ENCODE peak calls at places on chromosome 18, in ten cellular contexts. One of them, this sample, is unnamed.

GRCh38 chr18:32010124-32010745 is 8.4 kb upstream of the RNF125 start:
- DNase-seq in body of pancreas: no peak
- DNase-seq in AG04449: no peak
- DNase-seq in fibroblast of lung: no peak
- DNase-seq in pancreas: no peak
- DNase-seq in astrocyte of the spinal cord: no peak
- DNase-seq in heart left ventricle: no peak
- DNase-seq in HCT116: peak; percentile 28
- DNase-seq in fibroblast of pulmonary artery: no peak
- DNase-seq in epithelial cell of esophagus: peak; percentile 53
- DNase-seq in this sample: no peak

GRCh38 chr18:10264260-10264659 is 190.2 kb upstream of the APCDD1 start:
- DNase-seq in body of pancreas: no peak
- DNase-seq in AG04449: no peak
- DNase-seq in heart left ventricle: no peak
- DNase-seq in pancreas: no peak
- DNase-seq in astrocyte of the spinal cord: no peak
- DNase-seq in fibroblast of pulmonary artery: no peak
- DNase-seq in fibroblast of lung: no peak
- DNase-seq in epithelial cell of esophagus: no peak
- DNase-seq in HCT116: no peak
- DNase-seq in this sample: no peak

GRCh38 chr18:23231340-23232021 is 96.2 kb downstream of the CABLES1 start:
- DNase-seq in body of pancreas: peak; percentile 34
- DNase-seq in pancreas: no peak
- DNase-seq in astrocyte of the spinal cord: peak; percentile 92
- DNase-seq in AG04449: peak; percentile 96
- DNase-seq in epithelial cell of esophagus: peak; percentile 91
- DNase-seq in HCT116: no peak
- DNase-seq in heart left ventricle: peak; percentile 74
- DNase-seq in fibroblast of pulmonary artery: peak; percentile 99
- DNase-seq in fibroblast of lung: peak; percentile 94
- DNase-seq in this sample: peak; percentile 97

GRCh38 chr18:24063121-24063731 is 48.7 kb downstream of the TTC39C start:
- DNase-seq in fibroblast of lung: peak; percentile 62
- DNase-seq in body of pancreas: no peak
- DNase-seq in epithelial cell of esophagus: peak; percentile 61
- DNase-seq in astrocyte of the spinal cord: peak; percentile 68
- DNase-seq in heart left ventricle: no peak
- DNase-seq in HCT116: peak; percentile 27
- DNase-seq in fibroblast of pulmonary artery: peak; percentile 16
- DNase-seq in AG04449: peak; percentile 5
- DNase-seq in pancreas: no peak
- DNase-seq in this sample: peak; percentile 47

GRCh38 chr18:55337908-55338521 is 250.0 kb downstream of the TCF4 start:
- DNase-seq in heart left ventricle: peak; percentile 41
- DNase-seq in body of pancreas: no peak
- DNase-seq in epithelial cell of esophagus: no peak
- DNase-seq in fibroblast of lung: no peak
- DNase-seq in HCT116: no peak
- DNase-seq in fibroblast of pulmonary artery: no peak
- DNase-seq in AG04449: no peak
- DNase-seq in astrocyte of the spinal cord: no peak
- DNase-seq in pancreas: no peak
- DNase-seq in this sample: no peak

GRCh38 chr18:2985628-2986027 is 27.3 kb downstream of the LPIN2 start:
- DNase-seq in astrocyte of the spinal cord: peak; percentile 63
- DNase-seq in HCT116: peak; percentile 18
- DNase-seq in body of pancreas: no peak
- DNase-seq in epithelial cell of esophagus: peak; percentile 37
- DNase-seq in heart left ventricle: no peak
- DNase-seq in fibroblast of lung: peak; percentile 57
- DNase-seq in fibroblast of pulmonary artery: peak; percentile 63
- DNase-seq in AG04449: no peak
- DNase-seq in pancreas: no peak
- DNase-seq in this sample: peak; percentile 68

GRCh38 chr18:66329716-66330115 is 274.2 kb downstream of the CDH19 start:
- DNase-seq in pancreas: no peak
- DNase-seq in HCT116: no peak
- DNase-seq in fibroblast of lung: no peak
- DNase-seq in astrocyte of the spinal cord: no peak
- DNase-seq in fibroblast of pulmonary artery: no peak
- DNase-seq in body of pancreas: no peak
- DNase-seq in epithelial cell of esophagus: no peak
- DNase-seq in AG04449: no peak
- DNase-seq in heart left ventricle: no peak
- DNase-seq in this sample: no peak

GRCh38 chr18:68666316-68666715 is 48.6 kb downstream of the TMX3 start:
- DNase-seq in body of pancreas: no peak
- DNase-seq in astrocyte of the spinal cord: no peak
- DNase-seq in fibroblast of lung: peak; percentile 7
- DNase-seq in AG04449: no peak
- DNase-seq in fibroblast of pulmonary artery: peak; percentile 14
- DNase-seq in heart left ventricle: no peak
- DNase-seq in HCT116: no peak
- DNase-seq in pancreas: no peak
- DNase-seq in epithelial cell of esophagus: no peak
- DNase-seq in this sample: peak; percentile 55

GRCh38 chr18:27865431-27865830 is 311.5 kb downstream of the CDH2 start:
- DNase-seq in epithelial cell of esophagus: no peak
- DNase-seq in fibroblast of pulmonary artery: no peak
- DNase-seq in HCT116: no peak
- DNase-seq in heart left ventricle: no peak
- DNase-seq in fibroblast of lung: no peak
- DNase-seq in body of pancreas: no peak
- DNase-seq in pancreas: no peak
- DNase-seq in AG04449: no peak
- DNase-seq in astrocyte of the spinal cord: no peak
- DNase-seq in this sample: no peak

GRCh38 chr18:69948919-69949537 is 1.4 kb upstream of the CD226 start:
- DNase-seq in epithelial cell of esophagus: no peak
- DNase-seq in heart left ventricle: peak; percentile 27
- DNase-seq in HCT116: no peak
- DNase-seq in fibroblast of lung: peak; percentile 62
- DNase-seq in fibroblast of pulmonary artery: peak; percentile 62
- DNase-seq in body of pancreas: peak; percentile 10
- DNase-seq in AG04449: no peak
- DNase-seq in astrocyte of the spinal cord: no peak
- DNase-seq in pancreas: no peak
- DNase-seq in this sample: peak; percentile 71

GRCh38 chr18:28126768-28127167 is 50.2 kb downstream of the CDH2 start:
- DNase-seq in fibroblast of lung: no peak
- DNase-seq in HCT116: no peak
- DNase-seq in AG04449: no peak
- DNase-seq in epithelial cell of esophagus: no peak
- DNase-seq in body of pancreas: no peak
- DNase-seq in fibroblast of pulmonary artery: no peak
- DNase-seq in heart left ventricle: no peak
- DNase-seq in astrocyte of the spinal cord: no peak
- DNase-seq in pancreas: no peak
- DNase-seq in this sample: no peak

GRCh38 chr18:12774982-12775381 is 72.1 kb downstream of the PSMG2 start:
- DNase-seq in heart left ventricle: no peak
- DNase-seq in fibroblast of lung: no peak
- DNase-seq in AG04449: no peak
- DNase-seq in body of pancreas: no peak
- DNase-seq in HCT116: no peak
- DNase-seq in pancreas: no peak
- DNase-seq in fibroblast of pulmonary artery: no peak
- DNase-seq in epithelial cell of esophagus: no peak
- DNase-seq in astrocyte of the spinal cord: no peak
- DNase-seq in this sample: no peak

GRCh38 chr18:24656044-24656443 is 195.6 kb downstream of the HRH4 start:
- DNase-seq in body of pancreas: no peak
- DNase-seq in epithelial cell of esophagus: no peak
- DNase-seq in fibroblast of lung: no peak
- DNase-seq in fibroblast of pulmonary artery: no peak
- DNase-seq in heart left ventricle: no peak
- DNase-seq in HCT116: no peak
- DNase-seq in astrocyte of the spinal cord: no peak
- DNase-seq in AG04449: no peak
- DNase-seq in pancreas: no peak
- DNase-seq in this sample: no peak

GRCh38 chr18:54173980-54174611 is 50.4 kb downstream of the MBD2 start:
- DNase-seq in fibroblast of pulmonary artery: no peak
- DNase-seq in body of pancreas: no peak
- DNase-seq in AG04449: no peak
- DNase-seq in HCT116: no peak
- DNase-seq in fibroblast of lung: no peak
- DNase-seq in astrocyte of the spinal cord: no peak
- DNase-seq in heart left ventricle: no peak
- DNase-seq in epithelial cell of esophagus: no peak
- DNase-seq in pancreas: no peak
- DNase-seq in this sample: no peak

GRCh38 chr18:25704096-25704870 is 352.3 kb upstream of the ZNF521 start:
- DNase-seq in pancreas: no peak
- DNase-seq in heart left ventricle: no peak
- DNase-seq in body of pancreas: no peak
- DNase-seq in fibroblast of lung: no peak
- DNase-seq in HCT116: no peak
- DNase-seq in epithelial cell of esophagus: no peak
- DNase-seq in fibroblast of pulmonary artery: no peak
- DNase-seq in astrocyte of the spinal cord: no peak
- DNase-seq in AG04449: no peak
- DNase-seq in this sample: no peak

GRCh38 chr18:46554406-46554805 is 102.6 kb downstream of the LOXHD1 start:
- DNase-seq in fibroblast of pulmonary artery: no peak
- DNase-seq in epithelial cell of esophagus: no peak
- DNase-seq in astrocyte of the spinal cord: no peak
- DNase-seq in HCT116: no peak
- DNase-seq in AG04449: no peak
- DNase-seq in fibroblast of lung: no peak
- DNase-seq in heart left ventricle: no peak
- DNase-seq in pancreas: no peak
- DNase-seq in body of pancreas: no peak
- DNase-seq in this sample: no peak
- H3K4me3 ChIP-seq in fibroblast of pulmonary artery: no peak overlapping the region
- H3K4me3 ChIP-seq in epithelial cell of esophagus: no peak overlapping the region
- H3K4me3 ChIP-seq in astrocyte of the spinal cord: no peak overlapping the region
- H3K4me3 ChIP-seq in HCT116: no peak overlapping the region
- H3K4me3 ChIP-seq in AG04449: no peak overlapping the region
- H3K4me3 ChIP-seq in fibroblast of lung: no peak overlapping the region
- H3K4me3 ChIP-seq in heart left ventricle: no peak overlapping the region
- H3K4me3 ChIP-seq in pancreas: no peak overlapping the region
- H3K4me3 ChIP-seq in body of pancreas: no peak overlapping the region
- H3K4me3 ChIP-seq in this sample: no peak overlapping the region

GRCh38 chr18:44096016-44096415 is 584.7 kb upstream of the SETBP1 start:
- DNase-seq in pancreas: no peak
- DNase-seq in fibroblast of pulmonary artery: peak; percentile 78
- DNase-seq in epithelial cell of esophagus: peak; percentile 19
- DNase-seq in body of pancreas: no peak
- DNase-seq in HCT116: no peak
- DNase-seq in astrocyte of the spinal cord: no peak
- DNase-seq in fibroblast of lung: no peak
- DNase-seq in AG04449: no peak
- DNase-seq in heart left ventricle: no peak
- DNase-seq in this sample: peak; percentile 49

GRCh38 chr18:44093253-44093652 is 587.4 kb upstream of the SETBP1 start:
- DNase-seq in pancreas: no peak
- DNase-seq in fibroblast of pulmonary artery: peak; percentile 55
- DNase-seq in heart left ventricle: no peak
- DNase-seq in AG04449: no peak
- DNase-seq in HCT116: no peak
- DNase-seq in astrocyte of the spinal cord: peak; percentile 29
- DNase-seq in fibroblast of lung: peak; percentile 25
- DNase-seq in epithelial cell of esophagus: no peak
- DNase-seq in body of pancreas: no peak
- DNase-seq in this sample: peak; percentile 50

DNA sequence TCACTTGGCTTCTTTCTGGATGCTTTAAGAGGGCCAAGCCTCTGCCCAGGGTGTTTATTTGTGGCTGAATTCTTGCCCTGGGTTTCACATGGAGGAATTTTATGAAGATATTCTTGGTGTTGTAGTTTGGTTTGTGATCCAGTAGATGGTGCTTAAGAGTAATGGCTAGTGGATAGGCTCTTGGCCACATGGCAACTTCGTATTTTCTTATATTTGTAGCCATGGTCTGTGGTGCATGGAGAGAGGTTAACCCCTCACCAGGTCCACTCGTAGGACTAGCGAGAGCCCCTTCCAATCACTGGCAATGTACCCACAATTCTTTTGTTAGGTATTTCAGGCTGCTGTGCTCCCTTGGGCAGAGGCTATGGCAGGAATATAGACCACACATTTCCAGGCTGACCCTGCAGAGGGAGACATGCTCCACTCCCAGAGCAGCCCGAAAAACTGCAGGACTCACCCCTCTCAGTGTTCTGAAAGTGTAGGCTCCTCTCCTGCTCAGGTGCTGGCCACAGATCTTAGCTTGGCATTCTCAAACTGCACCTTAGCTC is 582.1 kb upstream of the SETBP1 start:
- DNase-seq in body of pancreas: peak; percentile 10
- DNase-seq in pancreas: no peak
- DNase-seq in fibroblast of pulmonary artery: peak; percentile 56
- DNase-seq in heart left ventricle: no peak
- DNase-seq in HCT116: no peak
- DNase-seq in fibroblast of lung: peak; percentile 58
- DNase-seq in epithelial cell of esophagus: peak; percentile 48
- DNase-seq in astrocyte of the spinal cord: peak; percentile 47
- DNase-seq in AG04449: no peak
- DNase-seq in this sample: peak; percentile 70
- TF ChIP-seq CTCF in body of pancreas: peak; percentile 47
- TF ChIP-seq CTCF in pancreas: no peak
- TF ChIP-seq CTCF in fibroblast of pulmonary artery: peak; percentile 39
- TF ChIP-seq CTCF in heart left ventricle: no peak
- TF ChIP-seq CTCF in HCT116: no peak
- TF ChIP-seq CTCF in fibroblast of lung: peak; percentile 31
- TF ChIP-seq CTCF in epithelial cell of esophagus: peak; percentile 56
- TF ChIP-seq CTCF in astrocyte of the spinal cord: peak; percentile 31
- TF ChIP-seq CTCF in AG04449: peak; percentile 64
- TF ChIP-seq CTCF in this sample: peak; percentile 54

GRCh38 chr18:7568426-7568825 is 1.3 kb downstream of the PTPRM start:
- DNase-seq in fibroblast of pulmonary artery: no peak
- DNase-seq in heart left ventricle: peak; percentile 52
- DNase-seq in astrocyte of the spinal cord: peak; percentile 39
- DNase-seq in fibroblast of lung: peak; percentile 17
- DNase-seq in body of pancreas: peak; percentile 53
- DNase-seq in HCT116: no peak
- DNase-seq in pancreas: peak; percentile 84
- DNase-seq in AG04449: no peak
- DNase-seq in epithelial cell of esophagus: peak; percentile 15
- DNase-seq in this sample: peak; percentile 9
- H3K4me3 ChIP-seq in fibroblast of pulmonary artery: peak overlapping the region; percentile 71
- H3K4me3 ChIP-seq in heart left ventricle: peak overlapping the region; percentile 93
- H3K4me3 ChIP-seq in astrocyte of the spinal cord: peak overlapping the region; percentile 84
- H3K4me3 ChIP-seq in fibroblast of lung: peak overlapping the region; percentile 66
- H3K4me3 ChIP-seq in body of pancreas: peak overlapping the region; percentile 73
- H3K4me3 ChIP-seq in HCT116: no peak overlapping the region
- H3K4me3 ChIP-seq in pancreas: peak overlapping the region; percentile 88
- H3K4me3 ChIP-seq in AG04449: peak overlapping the region; percentile 77
- H3K4me3 ChIP-seq in epithelial cell of esophagus: peak overlapping the region; percentile 65
- H3K4me3 ChIP-seq in this sample: peak overlapping the region; percentile 78

GRCh38 chr18:80034068-80034851 is at the start of gene RBFA:
- DNase-seq in fibroblast of lung: peak; percentile 98
- DNase-seq in AG04449: peak; percentile 86
- DNase-seq in HCT116: peak; percentile 94
- DNase-seq in pancreas: peak; percentile 100
- DNase-seq in astrocyte of the spinal cord: peak; percentile 99
- DNase-seq in fibroblast of pulmonary artery: peak; percentile 99
- DNase-seq in body of pancreas: peak; percentile 100
- DNase-seq in heart left ventricle: peak; percentile 100
- DNase-seq in epithelial cell of esophagus: peak; percentile 99
- DNase-seq in this sample: peak; percentile 97
- TF ChIP-seq CTCF in fibroblast of lung: peak; percentile 27
- TF ChIP-seq CTCF in AG04449: peak; percentile 5
- TF ChIP-seq CTCF in HCT116: no peak
- TF ChIP-seq CTCF in pancreas: peak; percentile 24
- TF ChIP-seq CTCF in astrocyte of the spinal cord: peak; percentile 50
- TF ChIP-seq CTCF in fibroblast of pulmonary artery: no peak
- TF ChIP-seq CTCF in body of pancreas: peak; percentile 60
- TF ChIP-seq CTCF in heart left ventricle: peak; percentile 21
- TF ChIP-seq CTCF in epithelial cell of esophagus: peak; percentile 48
- TF ChIP-seq CTCF in this sample: no peak

This sample was measured in fibroblast of the aortic adventitia.